ENCODE peak calls at places on chromosomes 12 and 14, in six cellular contexts. K, E, D, N, O and M are unnamed samples.

GRCh38 chr14:49623941-49624806 is 3.6 kb downstream of the MGAT2 start:
- DNase-seq in K (no peak), E (no peak), D (no peak), N (peak; percentile 41), O (no peak), M (no peak)

GRCh38 chr14:26255213-26255612 is 342.6 kb downstream of the NOVA1 start:
- DNase-seq in K (no peak), E (no peak), D (no peak), N (no peak), O (peak; percentile 0), M (no peak)

GRCh38 chr14:104316723-104317499 is 178.5 kb downstream of the KIF26A start:
- DNase-seq in K (no peak), E (no peak), D (no peak), N (no peak), O (no peak), M (no peak)

GRCh38 chr12:26732010-26732908 is 100.7 kb downstream of the ITPR2 start:
- DNase-seq in K (no peak), E (no peak), D (no peak), N (no peak), O (no peak), M (no peak)

GRCh38 chr12:108447168-108447840 is 67.8 kb upstream of the FICD start:
- DNase-seq in K (peak; percentile 18), E (no peak), D (no peak), N (no peak), O (no peak), M (no peak)

GRCh38 chr14:56004807-56005579 is 113.2 kb upstream of the PELI2 start:
- DNase-seq in K (no peak), E (no peak), D (no peak), N (peak; percentile 24), O (peak; percentile 35), M (no peak)

GRCh38 chr14:105444859-105445258 is 25.2 kb downstream of the MTA1 start:
- DNase-seq in K (no peak), E (no peak), D (no peak), N (no peak), O (no peak), M (no peak)

GRCh38 chr12:27841392-27841882 is 61.4 kb upstream of the MANSC4 start:
- DNase-seq in K (no peak), E (no peak), D (no peak), N (no peak), O (peak; percentile 22), M (no peak)

GRCh38 chr14:92607251-92607650 is 93.7 kb downstream of the RIN3 start:
- DNase-seq in K (no peak), E (no peak), D (no peak), N (no peak), O (no peak), M (no peak)